ENCODE peak calls at places on chromosomes 6 and 20, in eight cellular contexts. G, Q, F, R, I, N, S and E are unnamed samples.

GRCh38 chr6:46651766-46652165 is 852 bp downstream of the CYP39A1 start:
- DNase-seq in G (no peak), Q (no peak), F (no peak), R (no peak), I (no peak), N (no peak), S (peak), E (no peak)

GRCh38 chr6:80674669-80675068 is 568.2 kb downstream of the BCKDHB start:
- DNase-seq in G (no peak), Q (no peak), F (no peak), R (no peak), I (peak), N (no peak), S (no peak), E (no peak)

GRCh38 chr20:32823078-32823477 is 3.3 kb downstream of the MAPRE1 start:
- DNase-seq in G (peak), Q (peak), F (peak), R (no peak), I (peak), N (peak), S (peak), E (no peak)

GRCh38 chr6:130365166-130366010 is 429 bp upstream of the TMEM200A start:
- DNase-seq in G (peak), Q (peak), F (peak), R (peak), I (peak), N (peak), S (peak), E (no peak)

GRCh38 chr6:15285682-15286294 is 39.9 kb downstream of the JARID2 start:
- DNase-seq in G (no peak), Q (no peak), F (peak), R (no peak), I (no peak), N (peak), S (no peak), E (no peak)

GRCh38 chr20:1827974-1828785 is 67.0 kb upstream of the SIRPA start:
- DNase-seq in G (peak), Q (no peak), F (peak), R (peak), I (peak), N (peak), S (peak), E (no peak)

GRCh38 chr20:60477958-60478357 is 519.7 kb downstream of the CDH26 start:
- DNase-seq in G (no peak), Q (no peak), F (no peak), R (no peak), I (no peak), N (no peak), S (no peak), E (no peak)

GRCh38 chr6:167720456-167721285 is 106.0 kb upstream of the AFDN start:
- DNase-seq in G (no peak), Q (no peak), F (no peak), R (no peak), I (no peak), N (no peak), S (no peak), E (no peak)

GRCh38 chr6:3911614-3912336 is 62.6 kb downstream of the FAM50B start:
- DNase-seq in G (peak), Q (peak), F (peak), R (no peak), I (peak), N (peak), S (peak), E (peak)

GRCh38 chr20:32067234-32067821 is 15.3 kb downstream of the HCK start:
- DNase-seq in G (no peak), Q (peak), F (peak), R (no peak), I (no peak), N (no peak), S (peak), E (no peak)

GRCh38 chr6:77017537-77017936 is 445.8 kb downstream of the HTR1B start:
- DNase-seq in G (no peak), Q (no peak), F (no peak), R (no peak), I (no peak), N (no peak), S (no peak), E (no peak)

GRCh38 chr6:166381733-166382499 is 824 bp downstream of the MPC1 start:
- DNase-seq in G (peak), Q (peak), F (peak), R (peak), I (peak), N (peak), S (peak), E (no peak)

GRCh38 chr20:45345104-45345936 is 2.9 kb downstream of the SDC4 start:
- DNase-seq in G (peak), Q (peak), F (no peak), R (no peak), I (no peak), N (peak), S (peak), E (no peak)